ENCODE peak calls at places on chromosomes 16 and 17, in four cellular contexts. B is PC-3, E is neural progenitor cell, Z is A673. H is an unnamed sample.
A peak's percentile ranks its signal among the peaks of the same experiment; 100 is the strongest.

GRCh38 chr17:77651983-77652382 is 306.5 kb upstream of the TNRC6C start:
- DNase-seq in B (no peak), E (no peak), Z (no peak), H (no peak)

GRCh38 chr16:24525970-24526559 is 13.3 kb upstream of the RBBP6 start:
- DNase-seq in B (peak; percentile 96), E (no peak), Z (no peak), H (peak; percentile 54)

GRCh38 chr16:57609541-57610401 is 18.7 kb upstream of the ADGRG1 start:
- DNase-seq in B (no peak), E (no peak), Z (no peak), H (no peak)

GRCh38 chr16:28567292-28567691 is 13.6 kb downstream of the SGF29 start:
- DNase-seq in B (no peak), E (no peak), Z (no peak), H (no peak)

GRCh38 chr17:60330731-60331130 is 61.2 kb downstream of the USP32 start:
- DNase-seq in B (no peak), E (no peak), Z (no peak), H (no peak)

GRCh38 chr17:39399792-39400191 is 1.6 kb downstream of the FBXL20 start:
- DNase-seq in B (no peak), E (no peak), Z (no peak), H (no peak)

GRCh38 chr16:21590791-21591190 is 8.6 kb upstream of the METTL9 start:
- DNase-seq in B (peak; percentile 25), E (no peak), Z (no peak), H (no peak)

GRCh38 chr17:3213587-3213986 is 6.1 kb downstream of the OR1A1 start:
- DNase-seq in B (no peak), E (no peak), Z (no peak), H (no peak)

GRCh38 chr16:28873543-28874201 is 4.6 kb upstream of the ATP2A1 start:
- DNase-seq in B (peak; percentile 28), E (peak; percentile 46), Z (peak; percentile 43), H (no peak)

GRCh38 chr16:50809561-50809960 is 67.7 kb downstream of the CYLD start:
- DNase-seq in B (no peak), E (no peak), Z (no peak), H (no peak)

GRCh38 chr17:73291260-73291801 is 20.5 kb downstream of the CDC42EP4 start:
- DNase-seq in B (peak; percentile 98), E (no peak), Z (no peak), H (peak; percentile 89)

GRCh38 chr17:57117798-57118197 is 32.8 kb downstream of the AKAP1 start:
- DNase-seq in B (no peak), E (no peak), Z (no peak), H (no peak)

GRCh38 chr17:57355090-57355859 is 99.0 kb downstream of the MSI2 start:
- DNase-seq in B (no peak), E (no peak), Z (no peak), H (no peak)

GRCh38 chr16:74456290-74456625 is 35.0 kb upstream of the CLEC18B start:
- DNase-seq in B (no peak), E (no peak), Z (no peak), H (no peak)

GRCh38 chr17:58531661-58532554 is 17.5 kb upstream of the MTMR4 start:
- DNase-seq in B (peak; percentile 56), E (peak; percentile 90), Z (peak; percentile 23), H (peak; percentile 29)

GRCh38 chr17:27533874-27534815 is 77.9 kb downstream of the KSR1 start:
- DNase-seq in B (peak; percentile 48), E (peak; percentile 54), Z (no peak), H (peak; percentile 57)

GRCh38 chr16:84599528-84600202 is 18.2 kb downstream of the COTL1 start:
- DNase-seq in B (no peak), E (peak; percentile 92), Z (peak; percentile 85), H (peak; percentile 16)

GRCh38 chr16:56861092-56861610 is 3.9 kb upstream of the SLC12A3 start:
- DNase-seq in B (no peak), E (peak; percentile 68), Z (peak; percentile 44), H (no peak)

GRCh38 chr17:980406-981291 is 1.1 kb upstream of the NXN start:
- DNase-seq in B (peak; percentile 89), E (peak; percentile 94), Z (peak; percentile 94), H (peak; percentile 73)

GRCh38 chr17:52071712-52072111 is 86.8 kb downstream of the CA10 start:
- DNase-seq in B (no peak), E (no peak), Z (no peak), H (no peak)

GRCh38 chr17:63930951-63931575 is 1.1 kb downstream of the CD79B start:
- DNase-seq in B (no peak), E (peak; percentile 30), Z (no peak), H (no peak)

GRCh38 chr16:66273644-66274334 is 92.7 kb upstream of the CDH5 start:
- DNase-seq in B (peak; percentile 60), E (no peak), Z (no peak), H (peak; percentile 36)

GRCh38 chr17:45147102-45147580 is 1.1 kb upstream of the HEXIM1 start:
- DNase-seq in B (no peak), E (peak; percentile 92), Z (peak; percentile 72), H (no peak)

GRCh38 chr16:68790130-68790761 is 53.1 kb upstream of the TANGO6 start:
- DNase-seq in B (peak; percentile 85), E (peak; percentile 20), Z (no peak), H (peak; percentile 82)

GRCh38 chr16:10181196-10182162 is 749 bp downstream of the GRIN2A start:
- DNase-seq in B (peak; percentile 59), E (peak; percentile 89), Z (peak; percentile 75), H (peak; percentile 63)

GRCh38 chr17:48219605-48220004 is 112.0 kb downstream of the SNX11 start:
- DNase-seq in B (no peak), E (peak; percentile 29), Z (no peak), H (no peak)

GRCh38 chr17:45222994-45223540 is 1.4 kb downstream of the FMNL1 start:
- DNase-seq in B (no peak), E (no peak), Z (no peak), H (no peak)

GRCh38 chr16:54174750-54175149 is 111.8 kb downstream of the IRX3 start:
- DNase-seq in B (no peak), E (no peak), Z (no peak), H (no peak)

GRCh38 chr17:6075050-6075449 is 4.9 kb downstream of the WSCD1 start:
- DNase-seq in B (no peak), E (no peak), Z (no peak), H (no peak)

GRCh38 chr17:17437893-17438292 is 38.9 kb upstream of the MED9 start:
- DNase-seq in B (no peak), E (no peak), Z (no peak), H (no peak)

GRCh38 chr16:50272687-50273381 is 6.5 kb downstream of the ADCY7 start:
- DNase-seq in B (no peak), E (no peak), Z (no peak), H (no peak)

GRCh38 chr16:6349725-6350124 is 982.9 kb upstream of the RBFOX1 start:
- DNase-seq in B (no peak), E (no peak), Z (no peak), H (no peak)

GRCh38 chr17:80221401-80221800 is 1.2 kb downstream of the SLC26A11 start:
- DNase-seq in B (no peak), E (no peak), Z (no peak), H (no peak)

DNA sequence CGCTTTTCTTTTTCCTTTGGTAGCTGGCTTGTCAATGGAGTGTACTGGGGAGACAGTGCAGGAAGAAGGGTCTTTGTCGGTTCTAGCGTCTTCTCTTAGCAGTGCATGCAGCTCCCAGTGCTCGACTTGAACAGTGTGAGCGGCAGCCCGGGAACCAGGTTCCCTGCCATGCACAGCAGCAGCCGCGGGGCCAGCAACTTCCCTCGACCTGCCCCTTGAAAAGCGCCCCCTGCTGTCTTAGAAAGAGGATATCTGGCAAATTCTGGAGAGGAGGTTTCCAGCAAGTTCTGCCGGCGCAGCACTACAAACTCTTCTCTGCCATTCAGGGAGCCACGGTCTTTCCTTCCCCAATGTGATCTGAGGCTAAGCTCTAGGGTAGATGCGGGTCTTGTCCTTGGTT is 451.5 kb downstream of the PMP22 start:
- DNase-seq in B (peak; percentile 44), E (peak; percentile 71), Z (no peak), H (no peak)
- TF ChIP-seq CTCF in B (peak; percentile 63), E (peak; percentile 54), Z (no peak), H (no peak)

GRCh38 chr17:41733348-41734138 is 900 bp downstream of the HAP1 start:
- DNase-seq in B (no peak), E (peak; percentile 53), Z (no peak), H (no peak)
- TF ChIP-seq EZH2 in B (no peak), E (peak; percentile 78), Z (no peak), H (no peak)

GRCh38 chr16:2856686-2857450 is 1.1 kb downstream of the PRSS22 start:
- DNase-seq in B (no peak), E (no peak), Z (no peak), H (no peak)

GRCh38 chr16:2859686-2860265 is 1.8 kb upstream of the PRSS22 start:
- DNase-seq in B (no peak), E (no peak), Z (no peak), H (no peak)

GRCh38 chr16:2856061-2856670 is 1.8 kb downstream of the PRSS22 start:
- DNase-seq in B (peak; percentile 47), E (no peak), Z (no peak), H (peak; percentile 25)

GRCh38 chr16:2857451-2858244 is at the start of gene PRSS22:
- DNase-seq in B (peak; percentile 66), E (peak; percentile 38), Z (peak; percentile 25), H (peak; percentile 72)

DNA sequence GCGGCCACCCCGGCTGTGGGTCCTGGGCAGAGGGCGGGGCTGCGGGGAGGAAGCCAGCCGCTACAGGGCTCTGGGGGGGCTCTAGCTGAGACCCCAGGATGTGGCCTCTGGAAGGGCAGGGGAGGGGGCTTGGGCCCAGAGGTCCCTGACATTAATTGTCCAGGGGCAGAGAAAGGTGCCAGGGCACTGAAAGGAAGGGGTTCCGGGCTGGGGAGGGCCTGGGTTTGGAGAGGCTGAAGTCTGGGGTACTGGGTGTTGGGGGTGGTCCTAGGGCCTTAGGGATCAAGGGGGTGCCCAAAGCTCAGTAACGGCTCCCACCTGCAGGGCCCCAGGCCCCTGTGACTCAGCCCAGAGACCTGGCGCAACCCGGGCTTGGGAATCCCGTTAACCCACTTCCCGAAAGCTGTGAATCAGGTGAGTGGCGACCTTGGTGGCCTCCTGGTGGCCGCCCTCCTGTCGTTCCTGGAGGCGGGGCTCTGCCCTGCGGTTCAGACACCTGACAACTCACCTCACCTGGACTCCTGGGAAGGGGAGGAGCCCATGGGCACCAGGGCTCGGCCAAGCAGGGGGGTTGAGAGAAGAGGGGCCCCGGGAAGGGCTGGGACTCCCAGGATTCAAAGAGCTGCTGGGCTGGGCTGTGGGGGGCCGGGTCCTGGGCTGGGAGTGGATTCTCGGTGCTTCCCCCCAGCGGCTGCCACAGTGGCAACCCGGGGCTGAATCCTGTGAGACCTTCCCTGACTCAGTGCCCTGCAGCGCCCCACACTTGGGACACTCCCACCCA is 465 bp upstream of the PRSS22 start:
- DNase-seq in B (peak; percentile 87), E (no peak), Z (no peak), H (peak; percentile 94)
- TF ChIP-seq CTCF in B (no peak), E (no peak), Z (no peak), H (no peak)

GRCh38 chr16:86101135-86101911 is 202.4 kb downstream of the IRF8 start:
- DNase-seq in B (no peak), E (no peak), Z (no peak), H (no peak)
- TF ChIP-seq EZH2 in B (no peak), E (no peak), Z (no peak), H (no peak)

GRCh38 chr16:81729451-81729850 is 49.6 kb upstream of the PLCG2 start:
- DNase-seq in B (no peak), E (peak; percentile 60), Z (peak; percentile 44), H (no peak)
- TF ChIP-seq CTCF in B (no peak), E (peak; percentile 34), Z (peak; percentile 36), H (no peak)

H was measured in mammary epithelial cell.